ENCODE peak calls at places on chromosomes 3 and 15, in six cellular contexts. Z is H1, Y is A549, J is tibial nerve, V is stomach, F is GM12878. P is an unnamed sample.
A peak's percentile ranks its signal among the peaks of the same experiment; 100 is the strongest.

GRCh38 chr15:39509941-39510845 is 70.7 kb upstream of the THBS1 start:
- DNase-seq in Y (no peak), J (no peak), V (no peak), Z (no peak), F (no peak), P (no peak)

GRCh38 chr3:117618462-117618861 is 908.9 kb downstream of the TUSC7 start:
- DNase-seq in J (no peak), V (no peak), F (no peak), Z (no peak), Y (no peak), P (no peak)

GRCh38 chr3:169668957-169669681 is 5.6 kb upstream of the MECOM start:
- DNase-seq in F (no peak), Z (no peak), V (peak; percentile 91), Y (peak; percentile 59), J (peak; percentile 57), P (peak; percentile 80)

GRCh38 chr15:93929375-93930094 is 301.8 kb upstream of the MCTP2 start:
- DNase-seq in V (no peak), J (peak; percentile 44), Y (no peak), Z (peak; percentile 13), F (no peak), P (peak; percentile 14)

GRCh38 chr3:64120876-64121275 is 97.6 kb upstream of the PSMD6 start:
- DNase-seq in V (no peak), J (no peak), Y (no peak), Z (no peak), F (no peak), P (no peak)

GRCh38 chr15:49964071-49964470 is 155.0 kb downstream of the ATP8B4 start:
- DNase-seq in Z (no peak), V (no peak), Y (no peak), J (no peak), F (no peak), P (no peak)

GRCh38 chr3:196813903-196814302 is 53.8 kb upstream of the SENP5 start:
- DNase-seq in F (no peak), V (no peak), Y (no peak), J (no peak), Z (no peak), P (no peak)

GRCh38 chr3:161163297-161163696 is 57.8 kb upstream of the NMD3 start:
- DNase-seq in F (no peak), Y (peak; percentile 63), J (no peak), V (no peak), Z (no peak), P (no peak)

GRCh38 chr15:80288131-80288530 is 36.1 kb upstream of the CTXND1 start:
- DNase-seq in J (no peak), F (no peak), Y (no peak), V (no peak), Z (no peak), P (no peak)

GRCh38 chr3:170740726-170741591 is 129.0 kb downstream of the RPL22L1 start:
- DNase-seq in Z (no peak), Y (peak; percentile 50), J (peak; percentile 86), F (no peak), V (no peak), P (peak; percentile 13)

GRCh38 chr15:42282344-42282743 is 9.1 kb upstream of the TMEM87A start:
- DNase-seq in Z (no peak), Y (no peak), V (no peak), J (no peak), F (no peak), P (no peak)

GRCh38 chr15:29945943-29946591 is 123.8 kb upstream of the TJP1 start:
- DNase-seq in Z (no peak), V (no peak), F (no peak), Y (no peak), J (no peak), P (no peak)

GRCh38 chr3:134754768-134755559 is 40.1 kb upstream of the EPHB1 start:
- DNase-seq in J (peak; percentile 9), Z (peak; percentile 19), V (peak; percentile 35), F (no peak), Y (peak; percentile 19), P (peak; percentile 11)

GRCh38 chr3:31687020-31687802 is 154.5 kb downstream of the STT3B start:
- DNase-seq in Z (no peak), J (no peak), Y (no peak), F (no peak), V (no peak), P (no peak)

GRCh38 chr3:133459400-133459799 is 59.5 kb downstream of the BFSP2 start:
- DNase-seq in Z (no peak), Y (no peak), F (no peak), J (peak; percentile 36), V (peak; percentile 49), P (peak; percentile 16)

GRCh38 chr15:83372434-83372873 is 74.7 kb upstream of the SH3GL3 start:
- DNase-seq in J (no peak), Y (no peak), Z (no peak), F (no peak), V (no peak), P (no peak)

GRCh38 chr3:111605016-111605415 is 9.9 kb upstream of the ZBED2 start:
- DNase-seq in Y (no peak), V (no peak), J (no peak), F (no peak), Z (no peak), P (no peak)

GRCh38 chr3:63324621-63325020 is 46.5 kb downstream of the SYNPR start:
- DNase-seq in Y (no peak), J (no peak), V (no peak), Z (no peak), F (no peak), P (no peak)

GRCh38 chr3:148329481-148330220 is 368.1 kb upstream of the AGTR1 start:
- DNase-seq in F (no peak), Z (no peak), Y (no peak), J (no peak), V (no peak), P (no peak)

GRCh38 chr3:129734449-129734848 is 128.0 kb upstream of the PLXND1 start:
- DNase-seq in J (no peak), Y (no peak), F (no peak), V (no peak), Z (no peak), P (no peak)

DNA sequence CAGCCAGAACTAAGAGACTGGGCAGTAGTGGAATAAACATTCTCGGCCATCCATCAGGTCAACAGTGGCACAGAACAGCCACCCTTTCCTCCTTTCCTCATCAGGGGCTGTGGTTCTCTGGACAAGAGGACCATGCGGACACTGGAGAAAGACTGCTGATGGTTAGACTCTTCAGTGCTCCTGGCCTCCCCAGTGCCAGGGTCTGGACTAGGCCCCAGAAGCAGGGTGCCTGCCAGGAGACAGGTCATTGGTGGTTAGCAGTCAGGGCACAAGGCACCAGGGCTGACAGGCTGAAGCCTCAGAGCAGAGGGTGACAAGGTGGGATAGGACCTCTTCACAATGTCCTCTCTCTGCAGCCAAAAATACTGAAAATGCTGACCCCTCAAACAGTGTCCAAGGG is 30.1 kb downstream of the POC1A start:
- DNase-seq in F (no peak), Z (no peak), Y (no peak), V (no peak), J (no peak), P (no peak)
- TF ChIP-seq CTCF in F (no peak), Z (no peak), Y (no peak), V (no peak), J (no peak), P (no peak)

GRCh38 chr3:32831062-32831461 is 13.3 kb downstream of the TRIM71 start:
- DNase-seq in Z (no peak), J (no peak), V (no peak), F (no peak), Y (no peak), P (no peak)
- H3K4me1 ChIP-seq in Z (peaks cover 19% of the 10 kb centered on the region), J (no peaks in the 10 kb centered on the region), V (no peaks in the 10 kb centered on the region), F (no peaks in the 10 kb centered on the region), Y (no peaks in the 10 kb centered on the region), P (no peaks in the 10 kb centered on the region)

DNA sequence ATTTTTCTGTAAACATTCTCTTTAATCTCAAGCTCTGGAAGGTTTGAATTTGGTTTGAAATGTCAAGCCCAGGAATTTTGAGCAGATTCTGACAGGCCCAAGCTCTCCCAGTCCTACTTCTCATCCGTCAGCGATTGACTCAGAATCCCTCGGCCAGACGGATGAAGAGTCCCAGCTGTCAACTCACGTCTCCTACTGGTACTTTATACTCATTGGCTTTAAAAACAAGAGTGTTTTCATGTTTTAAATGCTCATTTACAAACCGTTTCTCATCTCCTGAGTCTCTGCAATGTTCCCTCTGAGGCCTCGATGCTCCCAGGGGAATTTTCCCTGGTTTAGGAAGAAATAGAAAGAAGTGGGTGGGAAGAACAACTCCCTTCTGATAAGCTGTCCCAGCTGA is 478.1 kb upstream of the DPH6 start:
- DNase-seq in V (no peak), Y (no peak), Z (no peak), J (no peak), F (no peak), P (no peak)
- TF ChIP-seq EP300 in V (no peak), Y (no peak), Z (no peak), J (no peak), F (no peak), P (no peak)

DNA sequence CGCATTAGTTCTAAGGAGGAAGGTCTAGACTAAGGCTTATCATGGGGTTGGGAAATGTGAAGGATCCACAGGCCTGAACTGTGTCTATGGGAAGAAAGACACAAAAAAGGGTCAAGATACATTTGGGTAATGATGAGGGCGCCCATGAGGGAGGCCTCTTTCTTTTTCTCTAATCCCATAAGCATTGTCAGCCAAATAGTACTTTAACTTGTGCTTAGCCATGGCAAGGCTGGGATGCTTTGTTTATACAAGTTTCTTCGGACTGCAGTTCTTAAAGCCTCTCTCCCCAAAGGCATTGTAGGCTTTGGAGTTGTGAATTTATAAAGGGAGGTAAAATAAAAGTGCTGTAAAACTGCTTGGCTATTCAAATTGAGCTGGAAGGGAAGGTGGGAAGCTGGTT is 23.4 kb downstream of the ARMC8 start:
- DNase-seq in J (no peak), Y (no peak), V (no peak), F (no peak), Z (no peak), P (no peak)
- TF ChIP-seq CTCF in J (no peak), Y (no peak), V (no peak), F (no peak), Z (no peak), P (no peak)

GRCh38 chr3:73510784-73511183 is 114.0 kb downstream of the PDZRN3 start:
- DNase-seq in Z (no peak), J (no peak), Y (no peak), F (no peak), V (no peak), P (no peak)
- H3K4me1 ChIP-seq in Z (peaks cover 12% of the 10 kb centered on the region), J (peaks cover 18% of the 10 kb centered on the region), Y (peaks cover 3% of the 10 kb centered on the region), F (no peaks in the 10 kb centered on the region), V (peaks cover 11% of the 10 kb centered on the region), P (peaks cover 60% of the 10 kb centered on the region)

GRCh38 chr3:118766306-118766669 is 268.4 kb downstream of the IGSF11 start:
- DNase-seq in Z (no peak), Y (no peak), V (no peak), J (no peak), F (no peak), P (no peak)

GRCh38 chr3:118765636-118766305 is 268.9 kb downstream of the IGSF11 start:
- DNase-seq in Y (no peak), J (no peak), Z (no peak), F (no peak), V (no peak), P (no peak)

GRCh38 chr3:118755402-118755801 is 279.2 kb downstream of the IGSF11 start:
- DNase-seq in V (no peak), J (no peak), Y (no peak), F (no peak), Z (no peak), P (no peak)

GRCh38 chr3:118760611-118761606 is 273.7 kb downstream of the IGSF11 start:
- DNase-seq in Y (no peak), V (no peak), Z (peak; percentile 23), F (no peak), J (no peak), P (no peak)
- TF ChIP-seq EP300 in Y (no peak), V (no peak), Z (no peak), F (no peak), J (no peak), P (no peak)